ENCODE peak calls at places on chromosomes 5 and 9, in ten cellular contexts. X is body of pancreas, R is HCT116, G is uterus, V is NB4, A is GM12891, D is breast epithelium, P is IMR-90, E is sigmoid colon, Z is K562. O is an unnamed sample.

GRCh38 chr9:116706310-116707290 is 19.5 kb downstream of the TRIM32 start:
- DNase-seq in R (no peak), G (no peak), E (no peak), X (no peak), P (no peak), D (no peak), Z (no peak), A (no peak), V (no peak), O (no peak)

GRCh38 chr5:1227669-1228068 is 2.5 kb downstream of the SLC6A18 start:
- DNase-seq in P (peak; percentile 5), E (no peak), Z (no peak), G (no peak), R (no peak), V (peak; percentile 61), A (no peak), D (no peak), X (peak; percentile 30), O (peak; percentile 82)

GRCh38 chr9:112546149-112547012 is 59.8 kb downstream of the KIAA1958 start:
- DNase-seq in X (no peak), D (no peak), A (no peak), R (no peak), E (no peak), V (no peak), Z (peak; percentile 57), P (peak; percentile 18), G (no peak), O (no peak)

GRCh38 chr5:94615843-94616242 is 2.6 kb downstream of the KIAA0825 start:
- DNase-seq in A (no peak), P (no peak), X (no peak), Z (no peak), R (no peak), E (no peak), G (no peak), V (no peak), D (no peak), O (no peak)

GRCh38 chr5:513216-514100 is 10.8 kb downstream of the SLC9A3 start:
- DNase-seq in A (no peak), D (no peak), V (peak; percentile 53), X (no peak), R (no peak), G (no peak), P (no peak), E (no peak), Z (no peak), O (no peak)

GRCh38 chr9:121655231-121655755 is 3.9 kb downstream of the DAB2IP start:
- DNase-seq in G (no peak), A (no peak), Z (no peak), P (no peak), D (no peak), E (no peak), V (no peak), R (no peak), X (no peak), O (no peak)

GRCh38 chr9:96777539-96777864 is 385 bp downstream of the ZNF510 start:
- DNase-seq in A (no peak), X (no peak), G (no peak), Z (no peak), R (no peak), E (no peak), D (no peak), P (no peak), V (no peak), O (no peak)

GRCh38 chr9:8365466-8366160 is 566.0 kb upstream of the DMAC1 start:
- DNase-seq in V (no peak), R (no peak), X (no peak), Z (no peak), E (no peak), P (no peak), A (no peak), G (no peak), D (no peak), O (no peak)

GRCh38 chr9:127307802-127308201 is 43.2 kb downstream of the GARNL3 start:
- DNase-seq in X (peak; percentile 64), A (no peak), Z (no peak), G (no peak), R (no peak), P (no peak), E (no peak), D (no peak), V (no peak), O (no peak)

GRCh38 chr5:168409601-168410458 is 76.4 kb upstream of the RARS1 start:
- DNase-seq in P (peak; percentile 91), V (no peak), E (peak; percentile 62), A (no peak), Z (no peak), D (no peak), R (peak; percentile 81), X (peak; percentile 14), G (no peak), O (peak; percentile 56)

GRCh38 chr9:107943901-107944300 is 454.3 kb upstream of the KLF4 start:
- DNase-seq in D (no peak), E (no peak), P (no peak), R (no peak), G (no peak), A (no peak), Z (no peak), X (no peak), V (no peak), O (no peak)

GRCh38 chr5:173745123-173745522 is 128.7 kb upstream of the BOD1 start:
- DNase-seq in Z (no peak), R (no peak), G (no peak), E (no peak), D (no peak), A (no peak), X (no peak), P (no peak), V (peak; percentile 50), O (no peak)

GRCh38 chr9:36148652-36149051 is 12.1 kb downstream of the GLIPR2 start:
- DNase-seq in Z (peak; percentile 47), P (peak; percentile 97), G (peak; percentile 99), D (peak; percentile 91), V (peak; percentile 81), A (no peak), X (peak; percentile 89), R (no peak), E (peak; percentile 100), O (peak; percentile 86)

GRCh38 chr9:119861801-119862200 is 492.6 kb upstream of the BRINP1 start:
- DNase-seq in P (no peak), X (no peak), V (no peak), Z (no peak), R (no peak), D (no peak), A (no peak), G (no peak), E (no peak), O (no peak)

GRCh38 chr5:131151216-131151615 is 13.8 kb downstream of the HINT1 start:
- DNase-seq in G (no peak), R (no peak), A (no peak), E (no peak), Z (no peak), D (no peak), V (no peak), P (no peak), X (no peak), O (no peak)

GRCh38 chr9:129482521-129483466 is 138.1 kb downstream of the C9orf50 start:
- DNase-seq in R (no peak), Z (peak; percentile 84), P (peak; percentile 84), A (no peak), E (peak; percentile 96), V (peak; percentile 38), G (peak; percentile 96), D (peak; percentile 92), X (peak; percentile 94), O (no peak)
- TF ChIP-seq POLR2A in R (no peak), Z (peak; percentile 34), P (peak; percentile 30), A (no peak), E (no peak), V (no peak), G (peak; percentile 14), D (no peak), X (peak; percentile 48), O (peak; percentile 25)

DNA sequence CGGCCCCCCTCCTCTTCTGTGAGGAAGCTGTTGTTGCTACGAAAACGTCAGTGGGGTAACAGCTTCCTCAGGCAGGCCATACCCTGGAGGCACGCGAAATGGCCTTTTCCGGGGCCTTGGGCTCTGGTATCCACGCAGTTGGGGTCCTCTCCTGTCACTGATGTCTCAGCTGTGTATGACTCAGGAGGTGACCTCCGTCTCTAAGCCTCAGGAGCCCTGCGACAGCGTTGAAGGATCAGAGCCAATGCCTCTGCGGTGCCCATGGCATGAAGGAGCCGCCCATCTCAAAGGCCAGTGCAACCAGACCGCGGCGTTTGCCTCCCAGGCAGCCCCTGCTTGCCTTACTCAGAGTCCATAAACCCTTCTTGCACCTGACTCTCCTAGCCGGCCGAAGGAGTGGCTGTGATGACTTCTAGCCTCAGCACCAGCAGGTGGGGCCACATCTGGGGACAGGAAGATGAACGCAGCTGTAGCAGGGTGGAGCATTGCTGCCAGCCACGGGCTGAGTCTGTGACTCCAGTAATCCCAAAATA is 1.0 kb upstream of the MXD3 start:
- DNase-seq in P (no peak), Z (peak; percentile 58), R (peak; percentile 51), V (no peak), X (no peak), G (no peak), A (no peak), D (peak; percentile 45), E (peak; percentile 56), O (peak; percentile 34)
- TF ChIP-seq POLR2A in P (no peak), Z (peak; percentile 21), R (no peak), V (no peak), X (no peak), G (no peak), A (no peak), D (no peak), E (no peak), O (no peak)

GRCh38 chr5:54184797-54185196 is 125.6 kb downstream of the ARL15 start:
- DNase-seq in D (no peak), Z (no peak), P (no peak), A (no peak), V (no peak), G (no peak), X (no peak), E (no peak), R (no peak), O (no peak)

GRCh38 chr5:54178991-54179390 is 131.4 kb downstream of the ARL15 start:
- DNase-seq in P (no peak), A (no peak), V (no peak), E (no peak), X (no peak), D (no peak), Z (no peak), G (no peak), R (no peak), O (no peak)

GRCh38 chr5:54178207-54178606 is 132.2 kb downstream of the ARL15 start:
- DNase-seq in V (no peak), A (no peak), Z (no peak), D (no peak), R (no peak), E (no peak), X (no peak), P (no peak), G (no peak), O (no peak)

GRCh38 chr5:54177058-54177457 is 133.3 kb downstream of the ARL15 start:
- DNase-seq in X (no peak), D (no peak), A (no peak), P (no peak), R (no peak), Z (no peak), E (no peak), G (no peak), V (peak; percentile 3), O (no peak)

GRCh38 chr5:54180616-54181015 is 129.8 kb downstream of the ARL15 start:
- DNase-seq in E (no peak), Z (no peak), G (no peak), A (no peak), D (no peak), P (no peak), R (no peak), X (no peak), V (no peak), O (no peak)
- TF ChIP-seq POLR2A in E (no peak), Z (no peak), G (no peak), A (no peak), D (no peak), P (no peak), R (no peak), X (no peak), V (no peak), O (no peak)

GRCh38 chr9:85451680-85452079 is 290.1 kb downstream of the AGTPBP1 start:
- DNase-seq in Z (no peak), E (no peak), V (no peak), D (no peak), A (no peak), X (no peak), P (no peak), G (no peak), R (no peak), O (no peak)
- TF ChIP-seq POLR2A in Z (no peak), E (no peak), V (no peak), D (no peak), A (no peak), X (no peak), P (no peak), G (no peak), R (no peak), O (no peak)

O was measured in H54.